ENCODE peak calls at places on chromosomes 3 and 15, in four cellular contexts. F, R, B and G are unnamed samples.

GRCh38 chr3:124033360-124034015 is 41.6 kb upstream of the ROPN1 start:
- DNase-seq in F (peak; percentile 42), R (no peak), B (peak; percentile 28), G (no peak)

GRCh38 chr3:152043620-152044019 is 170.2 kb downstream of the SUCNR1 start:
- DNase-seq in F (no peak), R (no peak), B (no peak), G (no peak)

GRCh38 chr15:67914537-67915373 is 74.9 kb upstream of the RNU6-1 start:
- DNase-seq in F (no peak), R (no peak), B (peak; percentile 18), G (no peak)

GRCh38 chr3:123447749-123448502 is 964 bp downstream of the ADCY5 start:
- DNase-seq in F (peak; percentile 91), R (no peak), B (peak; percentile 44), G (no peak)

GRCh38 chr15:78195735-78196201 is 38.6 kb downstream of the ACSBG1 start:
- DNase-seq in F (peak; percentile 81), R (no peak), B (no peak), G (no peak)

GRCh38 chr15:42444415-42445063 is 46.4 kb downstream of the ZNF106 start:
- DNase-seq in F (no peak), R (no peak), B (no peak), G (no peak)

GRCh38 chr3:123739754-123740153 is 144.4 kb downstream of the MYLK start:
- DNase-seq in F (no peak), R (no peak), B (no peak), G (no peak)

GRCh38 chr3:21237638-21238037 is 513.4 kb downstream of the ZNF385D start:
- DNase-seq in F (no peak), R (no peak), B (no peak), G (no peak)

GRCh38 chr3:191328963-191329653 is at the start of gene CCDC50:
- DNase-seq in F (peak; percentile 90), R (peak; percentile 50), B (peak; percentile 77), G (no peak)

GRCh38 chr3:159252772-159253384 is 451.0 kb downstream of the MFSD1 start:
- DNase-seq in F (peak; percentile 13), R (peak; percentile 39), B (no peak), G (peak; percentile 42)

GRCh38 chr3:19147905-19148767 is at the start of gene KCNH8:
- DNase-seq in F (peak; percentile 32), R (no peak), B (peak; percentile 47), G (no peak)